ENCODE peak calls at places on chromosomes 16 and 17, in ten cellular contexts. T is A549; K is left ventricle myocardium inferior; X is GM23248; O is body of pancreas; S is CD4-positive, alpha-beta memory T cell; V is ascending aorta; R is fibroblast of lung; Z is PC-9; B is cardiac muscle cell. E is an unnamed sample. For H3K4me1 and H3K9me3, the result is how much of the 10 kb centered on the place peaks cover.

GRCh38 chr16:30558789-30559377 is 709 bp upstream of the ZNF764 start:
- DNase-seq in X (no peak), Z (no peak), R (no peak), O (no peak), S (no peak), V (no peak), T (no peak), K (no peak), B (no peak), E (no peak)

GRCh38 chr17:57785032-57785431 is 39.9 kb upstream of the CCDC182 start:
- DNase-seq in R (peak), B (peak), T (no peak), K (peak), S (no peak), O (no peak), Z (no peak), V (no peak), X (no peak), E (no peak)

GRCh38 chr17:1834378-1835149 is 4.8 kb downstream of the RPA1 start:
- DNase-seq in X (no peak), B (no peak), O (no peak), T (no peak), Z (no peak), V (no peak), S (peak), R (no peak), K (no peak), E (no peak)

GRCh38 chr16:306911-307370 is 24.0 kb downstream of the PDIA2 start:
- DNase-seq in V (no peak), O (no peak), B (no peak), Z (no peak), R (no peak), K (no peak), S (no peak), X (no peak), T (no peak), E (no peak)

GRCh38 chr17:67624886-67625656 is 92.7 kb upstream of the NOL11 start:
- DNase-seq in R (no peak), B (no peak), T (no peak), X (no peak), S (no peak), O (peak), V (no peak), Z (no peak), K (no peak), E (no peak)

GRCh38 chr17:8081876-8082275 is 5.6 kb downstream of the ALOX12B start:
- DNase-seq in X (no peak), Z (no peak), B (no peak), O (no peak), S (no peak), V (no peak), T (no peak), K (no peak), R (no peak), E (no peak)

GRCh38 chr16:19123535-19124178 is 9.9 kb downstream of the ITPRIPL2 start:
- DNase-seq in R (no peak), O (peak), B (no peak), K (no peak), T (peak), X (no peak), V (no peak), S (no peak), Z (no peak), E (no peak)

GRCh38 chr17:77462101-77462500 is 321.3 kb downstream of the SEC14L1 start:
- DNase-seq in B (no peak), R (no peak), O (no peak), K (no peak), Z (no peak), S (peak), T (no peak), X (no peak), V (no peak), E (no peak)

GRCh38 chr17:45902892-45903346 is 8.6 kb downstream of the MAPT start:
- DNase-seq in R (no peak), T (peak), B (no peak), X (peak), V (no peak), K (no peak), O (peak), Z (no peak), S (no peak), E (no peak)
- H3K4me1 ChIP-seq in R (under half), T (under half), B (under half), X (under half), V (under half), K (under half), O (under half), Z (under half), S (under half), E (under half)

DNA sequence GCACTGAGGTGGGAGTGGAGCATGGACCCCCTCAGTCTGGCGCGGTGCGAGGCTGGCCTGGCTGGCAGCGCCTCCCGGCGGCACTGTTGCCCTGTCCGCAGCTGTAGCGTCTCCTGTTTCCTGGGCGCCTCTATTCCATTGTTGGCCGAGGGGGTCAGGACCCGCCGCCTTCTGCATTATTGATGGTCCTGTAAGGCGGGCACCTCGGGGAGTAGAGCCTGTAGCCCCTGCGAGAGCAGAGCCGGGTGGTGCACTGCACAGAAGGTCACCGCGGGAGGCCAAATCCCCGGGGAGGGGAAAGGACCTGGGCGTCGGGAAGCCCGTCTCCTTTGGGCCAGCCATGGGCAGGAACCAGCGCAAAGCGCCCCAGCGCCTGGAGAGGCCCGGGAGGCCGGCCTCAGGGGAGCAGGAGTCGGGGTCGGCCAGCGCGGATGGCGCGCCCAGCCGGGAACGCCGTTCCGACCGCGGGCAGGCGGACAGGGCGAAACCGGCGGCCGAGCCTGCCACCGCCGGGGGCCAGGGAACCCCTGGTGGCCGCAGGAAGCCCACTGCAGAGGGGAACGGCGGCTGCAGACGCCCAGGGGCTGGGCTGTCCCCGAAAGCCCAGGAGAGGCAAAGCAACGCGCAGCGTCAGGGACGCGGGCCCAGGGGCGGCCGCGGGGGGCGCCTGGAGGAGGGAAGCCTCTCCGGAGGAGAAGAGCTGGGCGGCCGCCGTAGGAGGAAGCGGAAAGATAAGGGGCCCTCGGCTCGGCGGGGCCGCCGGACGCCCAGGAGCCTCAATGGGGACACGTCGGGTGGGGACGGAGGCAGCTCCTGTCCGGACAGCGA is at the start of gene MYO15B:
- DNase-seq in K (peak), B (peak), R (no peak), X (peak), O (peak), V (peak), Z (no peak), S (peak), T (no peak), E (no peak)
- H3K27ac ChIP-seq in K (peak), B (no peak), R (no peak), X (no peak), O (peak), V (peak), Z (no peak), S (peak), T (peak), E (no peak)

DNA sequence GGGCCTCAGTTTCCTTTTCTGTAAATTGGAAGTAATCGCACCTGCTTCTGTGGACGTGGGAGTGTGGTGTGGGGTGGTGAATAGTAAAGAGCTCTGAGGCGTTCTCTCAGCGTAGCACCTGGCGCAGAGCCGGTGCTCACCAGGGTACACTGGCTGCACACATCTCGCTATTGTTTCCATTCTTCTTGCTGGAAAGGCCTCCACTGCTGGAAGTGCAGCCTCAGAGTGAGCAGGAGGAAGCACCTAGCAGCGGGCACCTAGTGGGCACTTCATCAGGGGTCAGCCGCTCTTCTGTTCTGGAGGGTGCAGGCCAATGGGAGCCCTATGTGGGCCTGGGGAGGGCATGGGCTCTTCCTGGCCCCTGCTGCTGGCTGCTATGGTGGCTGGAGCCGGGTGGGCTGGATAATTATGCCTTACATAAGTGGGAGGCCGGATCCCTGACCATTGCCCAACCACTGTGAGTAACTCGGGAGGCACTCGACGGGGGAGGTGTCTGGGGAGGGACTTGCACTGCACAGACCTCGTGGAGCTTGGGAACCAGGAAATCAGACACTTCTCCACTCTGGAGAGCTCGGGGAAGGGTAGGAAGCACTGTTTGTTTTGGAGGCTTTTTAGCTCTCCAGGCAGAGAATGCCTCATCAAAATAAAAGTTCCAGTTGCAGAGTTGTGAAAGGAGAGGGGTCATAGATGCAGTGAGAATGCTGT is 1.7 kb downstream of the MAP2K3 start:
- DNase-seq in K (peak), R (peak), T (peak), X (peak), S (no peak), B (peak), Z (peak), V (peak), O (peak), E (no peak)
- H3K9me3 ChIP-seq in K (under half), R (under half), T (under half), X (under half), S (under half), B (under half), Z (under half), V (under half), O (under half), E (under half)

DNA sequence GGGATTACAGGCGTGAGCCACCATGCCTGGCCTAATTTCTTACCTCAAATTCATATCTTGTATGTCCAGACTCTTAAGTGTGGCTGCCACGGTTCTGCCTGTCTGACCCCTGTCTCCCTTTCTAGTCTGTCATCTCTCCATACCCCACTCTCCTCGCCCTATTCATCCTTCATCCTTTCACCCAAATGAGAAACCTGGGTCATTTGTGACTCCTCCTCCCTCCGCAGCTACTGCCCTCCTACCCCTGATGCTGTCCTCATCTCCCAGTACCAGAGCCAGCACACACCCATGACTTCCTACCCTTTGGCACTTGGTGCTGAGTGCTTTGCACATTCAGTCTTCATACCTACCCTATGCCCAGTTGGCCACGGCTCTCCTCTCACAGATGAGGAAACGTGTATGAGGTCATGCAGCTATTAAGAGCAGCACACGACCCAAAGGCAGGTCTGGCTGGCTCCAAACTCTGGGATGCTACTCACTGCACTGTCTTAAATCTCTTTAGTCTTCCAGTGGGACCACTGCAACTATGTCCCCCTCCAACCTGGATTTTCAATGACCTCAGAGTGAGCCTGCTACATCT is 1.6 kb downstream of the SPATA32 start:
- DNase-seq in K (peak), T (no peak), Z (no peak), R (no peak), S (no peak), O (no peak), X (peak), B (no peak), V (no peak), E (no peak)
- H3K4me1 ChIP-seq in K (under half), T (under half), Z (under half), R (under half), S (under half), O (under half), X (under half), B (under half), V (under half), E (under half)

DNA sequence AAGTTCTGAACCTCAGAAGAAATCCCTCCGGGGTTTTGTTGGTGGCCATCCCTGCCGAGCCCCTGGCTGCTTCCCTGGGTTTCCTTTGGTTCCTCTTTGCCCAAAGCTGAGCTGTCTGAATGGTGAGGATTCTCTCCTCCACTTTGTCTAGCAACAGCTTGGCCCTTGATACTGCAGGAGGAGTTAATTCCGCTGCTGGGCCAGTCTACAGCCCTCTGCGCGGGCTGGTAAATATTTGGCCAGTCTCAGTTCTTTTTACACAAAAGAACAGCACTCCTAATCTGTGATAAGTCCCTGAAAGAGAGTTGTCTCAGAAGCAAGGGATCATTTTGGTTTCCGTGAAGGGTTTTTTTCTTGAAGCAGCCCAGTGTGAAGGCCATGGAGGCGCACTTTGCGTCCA is 171.0 kb downstream of the RAB11FIP4 start:
- DNase-seq in K (no peak), S (no peak), Z (no peak), R (no peak), T (no peak), X (no peak), B (no peak), O (peak), V (no peak), E (no peak)
- H3K27ac ChIP-seq in K (no peak), S (no peak), Z (peak), R (no peak), T (no peak), X (peak), B (no peak), O (peak), V (peak), E (no peak)

GRCh38 chr17:83151056-83151441 is 71.6 kb downstream of the METRNL start:
- DNase-seq in R (no peak), B (no peak), S (no peak), X (no peak), T (no peak), O (no peak), Z (no peak), V (no peak), K (no peak), E (no peak)
- H3K9me3 ChIP-seq in R (under half), B (under half), S (under half), X (under half), T (under half), O (under half), Z (under half), V (under half), K (under half), E (under half)

GRCh38 chr16:86725401-86725800 is 147.1 kb downstream of the FOXL1 start:
- DNase-seq in B (no peak), R (peak), Z (no peak), S (no peak), O (no peak), X (peak), T (no peak), K (no peak), V (no peak), E (no peak)

GRCh38 chr16:86723699-86724098 is 145.3 kb downstream of the FOXL1 start:
- DNase-seq in B (no peak), T (no peak), S (no peak), R (no peak), X (no peak), V (no peak), K (no peak), Z (no peak), O (no peak), E (no peak)

GRCh38 chr16:86730086-86730485 is 151.7 kb downstream of the FOXL1 start:
- DNase-seq in R (no peak), X (no peak), B (no peak), T (no peak), Z (no peak), K (no peak), S (no peak), V (no peak), O (no peak), E (no peak)

GRCh38 chr16:86726340-86726739 is 148.0 kb downstream of the FOXL1 start:
- DNase-seq in R (no peak), K (no peak), T (no peak), B (no peak), Z (no peak), S (no peak), X (no peak), V (no peak), O (no peak), E (no peak)

DNA sequence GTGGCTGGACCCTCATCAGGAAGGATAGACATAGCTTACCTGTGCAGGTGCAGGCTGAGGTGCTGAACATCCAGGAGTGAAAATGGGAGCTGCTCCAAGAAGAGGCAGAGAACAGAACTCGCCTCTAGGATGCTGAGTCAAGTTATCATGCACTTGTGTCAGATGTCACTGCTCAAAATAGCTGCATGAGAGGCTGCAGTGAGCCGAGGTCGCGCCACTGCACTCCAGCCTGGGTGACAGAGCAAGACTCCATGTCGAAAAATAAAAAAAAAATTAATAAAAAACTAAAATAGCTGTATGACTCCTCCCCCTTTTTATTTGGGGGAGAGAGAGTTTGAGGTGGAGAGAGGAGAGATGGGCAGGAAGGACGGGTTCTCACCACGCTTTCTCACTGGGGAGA is 148.8 kb downstream of the FOXL1 start:
- DNase-seq in B (no peak), X (no peak), V (no peak), Z (no peak), T (no peak), O (no peak), R (no peak), S (no peak), K (no peak), E (no peak)
- H3K4me1 ChIP-seq in B (under half), X (under half), V (under half), Z (under half), T (under half), O (under half), R (under half), S (under half), K (under half), E (under half)

E was measured in iPS DF 6.9.